ENCODE peak calls at places on chromosomes 7 and 10, in eight cellular contexts. T is CD8-positive, alpha-beta T cell; G is GM23338; S is Caco-2; Q is breast epithelium; Z is ascending aorta; E is thoracic aorta; V is transverse colon. A is an unnamed sample. For H3K4me1, the result is how much of the 10 kb centered on the place peaks cover.

GRCh38 chr7:28503396-28503795 is 91.1 kb downstream of the CREB5 start:
- DNase-seq in T (no peak), G (no peak), S (no peak), Q (no peak), Z (no peak), E (no peak), V (no peak), A (no peak)

GRCh38 chr10:129831150-129831549 is 132.9 kb downstream of the EBF3 start:
- DNase-seq in T (no peak), G (no peak), S (no peak), Q (peak), Z (no peak), E (no peak), V (no peak), A (no peak)

GRCh38 chr10:132846631-132847415 is 60.9 kb upstream of the NKX6-2 start:
- DNase-seq in T (no peak), G (no peak), S (no peak), Q (no peak), Z (no peak), E (no peak), V (no peak), A (peak)

GRCh38 chr10:99658622-99659030 is 683 bp upstream of the ENTPD7 start:
- DNase-seq in T (peak), G (peak), S (peak), Q (peak), Z (no peak), E (peak), V (peak), A (peak)

GRCh38 chr10:96651998-96652431 is 65.2 kb upstream of the TM9SF3 start:
- DNase-seq in T (peak), G (no peak), S (no peak), Q (no peak), Z (peak), E (no peak), V (peak), A (no peak)

GRCh38 chr10:89625041-89625765 is 19.8 kb downstream of the PANK1 start:
- DNase-seq in T (no peak), G (no peak), S (no peak), Q (no peak), Z (no peak), E (no peak), V (no peak), A (no peak)

GRCh38 chr7:65983965-65984654 is 2.1 kb upstream of the GUSB start:
- DNase-seq in T (no peak), G (no peak), S (no peak), Q (no peak), Z (no peak), E (no peak), V (no peak), A (peak)

GRCh38 chr10:51117053-51117660 is 42.9 kb downstream of the PRKG1 start:
- DNase-seq in T (no peak), G (no peak), S (no peak), Q (no peak), Z (no peak), E (no peak), V (no peak), A (no peak)

GRCh38 chr10:34557173-34557572 is 257.9 kb downstream of the PARD3 start:
- DNase-seq in T (no peak), G (no peak), S (no peak), Q (no peak), Z (no peak), E (no peak), V (no peak), A (no peak)

GRCh38 chr7:7292085-7292484 is 109.7 kb downstream of the C1GALT1 start:
- DNase-seq in T (no peak), G (no peak), S (no peak), Q (no peak), Z (no peak), E (no peak), V (no peak), A (no peak)

GRCh38 chr10:132707121-132707775 is 78.7 kb downstream of the NKX6-2 start:
- DNase-seq in T (no peak), G (no peak), S (no peak), Q (no peak), Z (no peak), E (no peak), V (peak), A (peak)

GRCh38 chr10:92517034-92517655 is 56.7 kb downstream of the IDE start:
- DNase-seq in T (peak), G (peak), S (peak), Q (peak), Z (no peak), E (peak), V (peak), A (no peak)

GRCh38 chr10:46284286-46285229 is 2.2 kb upstream of the ANTXRL start:
- DNase-seq in T (peak), G (peak), S (peak), Q (peak), Z (peak), E (peak), V (peak), A (peak)

GRCh38 chr10:116826803-116827202 is 22.5 kb upstream of the ENO4 start:
- DNase-seq in T (no peak), G (no peak), S (no peak), Q (no peak), Z (no peak), E (no peak), V (no peak), A (no peak)

GRCh38 chr10:62978417-62978955 is 154.6 kb upstream of the NRBF2 start:
- DNase-seq in T (no peak), G (no peak), S (no peak), Q (no peak), Z (no peak), E (no peak), V (no peak), A (no peak)

GRCh38 chr10:30374353-30374752 is 25.3 kb upstream of the MTPAP start:
- DNase-seq in T (no peak), G (peak), S (peak), Q (no peak), Z (no peak), E (no peak), V (no peak), A (no peak)

GRCh38 chr7:114087674-114088539 is 169.1 kb upstream of the PPP1R3A start:
- DNase-seq in T (no peak), G (peak), S (no peak), Q (no peak), Z (no peak), E (no peak), V (peak), A (no peak)

GRCh38 chr7:75663302-75663907 is 75.3 kb downstream of the HIP1 start:
- DNase-seq in T (no peak), G (no peak), S (no peak), Q (no peak), Z (no peak), E (no peak), V (no peak), A (no peak)

GRCh38 chr10:14648042-14648765 is 126.5 kb downstream of the FAM107B start:
- DNase-seq in T (peak), G (peak), S (no peak), Q (peak), Z (peak), E (peak), V (peak), A (peak)

GRCh38 chr10:86068532-86069337 is 297.9 kb downstream of the GRID1 start:
- DNase-seq in T (no peak), G (no peak), S (no peak), Q (no peak), Z (no peak), E (no peak), V (no peak), A (peak)

GRCh38 chr7:95527033-95527775 is 41.5 kb downstream of the ASB4 start:
- DNase-seq in T (no peak), G (peak), S (peak), Q (peak), Z (no peak), E (no peak), V (peak), A (no peak)

GRCh38 chr10:45308707-45309106 is 6.7 kb downstream of the OR13A1 start:
- DNase-seq in T (no peak), G (peak), S (no peak), Q (no peak), Z (no peak), E (no peak), V (no peak), A (no peak)

GRCh38 chr10:310976-311639 is 175.9 kb downstream of the ZMYND11 start:
- DNase-seq in T (no peak), G (no peak), S (no peak), Q (no peak), Z (no peak), E (no peak), V (no peak), A (no peak)

GRCh38 chr7:31735991-31736982 is 49.3 kb downstream of the PPP1R17 start:
- DNase-seq in T (no peak), G (peak), S (peak), Q (peak), Z (no peak), E (no peak), V (peak), A (no peak)

GRCh38 chr10:97590748-97591139 is 1.2 kb downstream of the C10orf62 start:
- DNase-seq in T (no peak), G (no peak), S (no peak), Q (no peak), Z (no peak), E (no peak), V (no peak), A (no peak)

GRCh38 chr7:83347836-83348482 is 185.3 kb upstream of the PCLO start:
- DNase-seq in T (no peak), G (no peak), S (peak), Q (no peak), Z (no peak), E (no peak), V (peak), A (no peak)

GRCh38 chr7:41148521-41148951 is 554.4 kb downstream of the INHBA start:
- DNase-seq in T (no peak), G (no peak), S (no peak), Q (no peak), Z (no peak), E (no peak), V (no peak), A (no peak)

GRCh38 chr7:98168904-98169621 is 42.2 kb upstream of the BHLHA15 start:
- DNase-seq in T (no peak), G (no peak), S (no peak), Q (no peak), Z (no peak), E (no peak), V (no peak), A (no peak)

GRCh38 chr10:78551184-78552005 is 517.4 kb upstream of the ZMIZ1 start:
- DNase-seq in T (no peak), G (peak), S (peak), Q (no peak), Z (no peak), E (no peak), V (no peak), A (no peak)

GRCh38 chr10:43024524-43024923 is 52.3 kb upstream of the RET start:
- DNase-seq in T (no peak), G (no peak), S (no peak), Q (no peak), Z (no peak), E (no peak), V (no peak), A (no peak)

GRCh38 chr7:107659666-107660065 is 962 bp upstream of the SLC26A4 start:
- DNase-seq in T (no peak), G (no peak), S (no peak), Q (no peak), Z (no peak), E (no peak), V (no peak), A (no peak)

GRCh38 chr10:70694410-70695179 is 22.3 kb downstream of the ADAMTS14 start:
- DNase-seq in T (no peak), G (no peak), S (no peak), Q (no peak), Z (no peak), E (no peak), V (no peak), A (no peak)

DNA sequence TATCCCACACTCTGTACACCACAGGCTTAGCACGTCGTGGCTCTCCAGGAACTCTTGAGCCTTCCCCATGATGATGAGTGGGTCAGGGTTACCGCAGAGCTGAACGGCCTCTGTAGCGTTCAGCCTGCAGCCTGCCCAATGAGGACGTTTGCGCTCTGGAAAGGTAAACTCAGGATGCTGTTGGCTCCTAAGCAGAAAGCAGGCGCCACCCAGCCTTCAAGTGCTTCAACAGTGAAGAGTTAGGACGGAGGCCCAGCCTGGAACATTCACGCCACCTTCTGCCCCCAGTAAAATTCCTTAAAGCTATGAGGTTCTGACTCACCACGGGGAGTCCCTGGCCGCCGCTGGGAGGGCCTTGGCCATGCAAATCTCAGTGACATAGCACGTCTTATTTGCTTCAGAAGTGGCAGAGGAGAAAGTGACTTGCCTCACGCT is 161.5 kb upstream of the SH2B2 start:
- DNase-seq in T (no peak), G (peak), S (peak), Q (no peak), Z (peak), E (peak), V (peak), A (peak)
- TF ChIP-seq CTCF in T (no peak), G (peak), S (no peak), Q (no peak), Z (no peak), E (peak), V (no peak), A (peak)

GRCh38 chr7:154837622-154838021 is 165.3 kb downstream of the PAXIP1 start:
- DNase-seq in T (no peak), G (no peak), S (no peak), Q (no peak), Z (no peak), E (no peak), V (no peak), A (no peak)
- H3K4me1 ChIP-seq in T (under half), G (under half), S (under half), Q (under half), Z (under half), E (under half), V (under half), A (under half)

GRCh38 chr10:91409069-91409868 is 875 bp upstream of the HECTD2 start:
- DNase-seq in T (peak), G (peak), S (peak), Q (peak), Z (peak), E (peak), V (peak), A (peak)

GRCh38 chr10:91406322-91406721 is 3.8 kb upstream of the HECTD2 start:
- DNase-seq in T (no peak), G (peak), S (no peak), Q (no peak), Z (no peak), E (no peak), V (no peak), A (no peak)

GRCh38 chr10:91412688-91413087 is 2.5 kb downstream of the HECTD2 start:
- DNase-seq in T (no peak), G (peak), S (no peak), Q (no peak), Z (no peak), E (no peak), V (no peak), A (no peak)

GRCh38 chr10:91410638-91411367 is 659 bp downstream of the HECTD2 start:
- DNase-seq in T (no peak), G (no peak), S (no peak), Q (peak), Z (no peak), E (no peak), V (no peak), A (no peak)

DNA sequence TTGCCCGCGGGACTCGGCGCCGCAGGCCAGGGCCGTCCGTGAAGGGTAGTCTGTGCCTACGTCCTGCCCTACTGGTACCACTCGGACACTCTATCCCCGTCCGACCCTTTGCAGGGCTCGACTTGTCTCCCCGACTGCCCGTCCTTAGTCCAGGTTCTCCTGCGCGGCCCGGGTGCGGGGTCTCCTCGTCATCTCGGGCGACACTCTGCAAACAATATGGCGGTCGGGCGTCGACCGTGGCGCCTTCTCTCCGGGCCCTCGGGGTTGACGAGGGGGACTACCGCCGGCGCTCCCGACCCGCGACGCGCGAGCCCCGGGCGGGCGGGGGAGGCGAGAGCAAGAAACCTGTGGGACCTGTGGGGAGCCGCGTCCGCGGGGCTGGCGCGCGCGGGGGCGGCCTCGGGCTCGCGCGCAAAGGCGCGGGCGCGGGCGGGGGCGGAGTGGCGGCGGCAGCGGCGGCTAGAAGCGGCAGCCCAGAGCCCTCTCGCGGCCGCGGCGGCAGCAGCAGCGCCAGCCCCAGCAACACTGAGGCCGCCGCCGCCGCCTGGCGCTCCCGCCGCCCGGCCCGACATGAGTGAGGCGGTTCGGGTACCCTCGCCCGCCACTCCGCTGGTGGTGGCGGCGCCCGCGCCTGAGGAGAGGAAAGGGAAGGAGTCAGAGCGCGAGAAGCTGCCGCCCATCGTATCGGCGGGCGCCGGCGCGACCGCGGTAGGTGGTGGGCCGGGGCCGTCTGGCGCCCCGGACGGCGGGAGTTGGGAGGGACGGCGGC is at the start of gene HECTD2:
- DNase-seq in T (peak), G (peak), S (peak), Q (peak), Z (no peak), E (peak), V (peak), A (peak)
- TF ChIP-seq CTCF in T (peak), G (peak), S (peak), Q (no peak), Z (peak), E (peak), V (peak), A (peak)

DNA sequence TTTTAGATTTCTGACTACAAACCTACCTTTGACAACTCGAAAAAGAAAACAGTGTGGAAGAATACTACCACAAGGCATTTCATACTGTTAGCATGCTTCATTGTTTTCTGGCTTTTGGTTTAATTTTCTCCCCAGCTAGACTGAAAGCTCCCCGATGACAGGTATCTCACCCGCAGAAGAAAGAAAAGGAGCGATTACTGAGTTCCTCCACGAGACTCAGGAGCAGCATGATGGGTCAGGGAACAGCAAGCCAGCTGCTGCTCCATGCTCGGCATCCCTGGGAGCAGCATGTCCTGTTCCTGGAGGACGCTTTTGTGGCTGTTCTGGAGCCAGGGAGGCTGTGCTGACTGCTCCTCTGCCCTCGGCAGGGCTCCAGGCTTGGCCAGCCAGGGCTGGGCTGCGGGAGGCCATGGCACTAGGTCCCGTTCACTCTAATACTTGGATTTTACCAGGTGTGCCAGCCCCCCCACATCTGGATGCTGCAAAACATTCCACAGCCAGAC is 133.4 kb downstream of the PRKAG2 start:
- DNase-seq in T (no peak), G (no peak), S (no peak), Q (no peak), Z (no peak), E (no peak), V (no peak), A (no peak)
- H3K4me1 ChIP-seq in T (under half), G (under half), S (under half), Q (under half), Z (under half), E (under half), V (under half), A (under half)

DNA sequence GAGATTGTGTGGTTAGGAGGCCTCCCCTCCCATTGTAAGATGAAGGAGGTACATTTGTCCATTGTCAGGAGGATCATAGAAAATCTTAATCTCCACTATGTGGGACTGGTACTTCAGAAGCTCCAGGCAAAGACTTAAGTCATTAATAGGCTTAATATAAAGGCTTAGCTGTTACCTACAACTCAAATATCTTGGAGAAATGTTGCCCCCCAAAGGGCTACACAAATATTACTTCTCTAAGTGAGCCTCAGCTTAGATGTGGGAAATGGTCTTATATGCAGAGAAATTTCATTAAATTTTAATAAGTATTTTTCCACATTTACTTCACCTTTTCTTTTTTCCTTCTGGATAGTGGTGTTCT is 27.2 kb downstream of the TAS2R41 start:
- DNase-seq in T (no peak), G (peak), S (no peak), Q (no peak), Z (no peak), E (no peak), V (no peak), A (no peak)
- TF ChIP-seq CTCF in T (no peak), G (no peak), S (no peak), Q (no peak), Z (no peak), E (no peak), V (no peak), A (peak)

DNA sequence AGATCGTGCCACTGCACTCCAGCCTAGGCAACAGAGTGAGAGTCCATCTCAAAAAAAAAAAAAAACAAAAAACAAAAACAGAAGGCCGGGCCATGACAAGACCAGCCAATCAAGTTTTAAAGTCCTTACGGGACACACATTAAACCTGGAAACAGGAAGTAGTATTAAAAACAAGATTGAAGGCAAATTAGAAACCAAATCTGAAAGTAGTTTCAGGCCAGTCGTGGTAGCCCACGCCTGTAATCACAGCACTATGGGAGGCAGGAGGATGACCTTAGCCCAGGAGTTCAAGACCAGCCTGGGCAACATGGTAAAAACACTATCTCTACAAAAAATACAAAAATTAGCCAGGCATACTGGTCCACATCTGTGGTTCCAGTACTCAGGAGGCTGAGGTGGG is 18.1 kb downstream of the PSAP start:
- DNase-seq in T (no peak), G (no peak), S (no peak), Q (no peak), Z (no peak), E (no peak), V (no peak), A (no peak)
- H3K4me1 ChIP-seq in T (under half), G (under half), S (under half), Q (under half), Z (under half), E (under half), V (under half), A (under half)

A was measured in upper lobe of right lung.